ENCODE peak calls at places on chromosomes 13 and 19, in six cellular contexts. R is heart left ventricle, S is Peyer's patch, K is thyroid gland, I is transverse colon, H is upper lobe of left lung. M is an unnamed sample. For H3K4me1, the result is how much of the 10 kb centered on the place peaks cover.

GRCh38 chr19:49849433-49850220 is 1.3 kb upstream of the PTOV1 start:
- DNase-seq in I (no peak), H (no peak), K (no peak), R (no peak), S (no peak), M (no peak)

GRCh38 chr19:45463241-45463640 is 4.6 kb upstream of the FOSB start:
- DNase-seq in H (no peak), I (no peak), K (no peak), R (no peak), S (no peak), M (no peak)

GRCh38 chr13:31725841-31726240 is 13.5 kb upstream of the RXFP2 start:
- DNase-seq in S (no peak), K (no peak), I (no peak), R (no peak), H (no peak), M (no peak)

GRCh38 chr19:10096615-10096963 is 5.9 kb downstream of the ANGPTL6 start:
- DNase-seq in K (no peak), S (peak), H (no peak), I (peak), R (peak), M (no peak)

GRCh38 chr19:30648321-30648720 is 276.1 kb downstream of the ZNF536 start:
- DNase-seq in R (no peak), K (no peak), I (no peak), S (no peak), H (no peak), M (peak)

GRCh38 chr13:95362666-95363065 is 61.4 kb upstream of the ABCC4 start:
- DNase-seq in R (no peak), H (no peak), K (no peak), S (no peak), I (no peak), M (no peak)

GRCh38 chr19:10290876-10291553 is 1.3 kb downstream of the ICAM5 start:
- DNase-seq in I (peak), S (peak), R (peak), K (peak), H (peak), M (no peak)

GRCh38 chr19:3358392-3358918 is 7.9 kb upstream of the NFIC start:
- DNase-seq in I (no peak), S (no peak), K (peak), R (no peak), H (no peak), M (no peak)

GRCh38 chr13:111184685-111185401 is 69.7 kb downstream of the ARHGEF7 start:
- DNase-seq in R (peak), K (no peak), I (peak), S (peak), H (no peak), M (no peak)

GRCh38 chr13:20702530-20702929 is 969 bp upstream of the IL17D start:
- DNase-seq in R (no peak), K (no peak), H (no peak), S (no peak), I (no peak), M (no peak)

DNA sequence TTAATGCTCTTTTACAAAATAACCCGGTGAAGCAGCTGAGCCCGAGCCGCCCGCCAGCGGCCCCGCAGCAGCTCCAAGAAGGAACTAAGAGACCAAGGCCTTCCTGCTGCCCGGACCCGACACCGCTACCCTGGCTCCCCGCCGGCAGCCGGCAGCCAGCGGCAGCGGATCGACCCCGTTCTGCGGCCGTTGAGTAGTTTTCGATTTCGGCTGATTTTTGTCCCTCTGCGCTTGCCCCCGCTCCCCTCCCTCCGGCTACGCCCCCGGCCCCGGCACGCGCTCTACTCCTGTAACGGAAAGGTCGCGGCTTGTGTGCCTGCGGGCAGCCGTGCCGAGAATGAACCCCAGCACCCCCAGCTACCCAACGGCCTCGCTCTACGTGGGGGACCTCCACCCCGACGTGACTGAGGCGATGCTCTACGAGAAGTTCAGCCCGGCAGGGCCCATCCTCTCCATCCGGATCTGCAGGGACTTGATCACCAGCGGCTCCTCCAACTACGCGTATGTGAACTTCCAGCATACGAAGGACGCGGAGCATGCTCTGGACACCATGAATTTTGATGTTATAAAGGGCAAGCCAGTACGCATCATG is at the start of gene PABPC3:
- DNase-seq in R (no peak), I (no peak), H (no peak), K (no peak), S (no peak), M (no peak)
- H3K4me3 ChIP-seq in R (no peak), I (no peak), H (no peak), K (peak), S (no peak), M (no peak)

GRCh38 chr19:13151605-13152355 is 1.6 kb downstream of the IER2 start:
- DNase-seq in R (peak), H (peak), I (peak), K (peak), S (peak), M (peak)
- TF ChIP-seq POLR2A in R (peak), H (peak), I (peak), K (peak), S (peak), M (peak)

GRCh38 chr19:18490719-18491118 is 31.2 kb downstream of the ELL start:
- DNase-seq in I (no peak), R (no peak), S (no peak), H (no peak), K (no peak), M (no peak)
- H3K4me1 ChIP-seq in I (half or more), R (half or more), S (half or more), H (half or more), K (half or more), M (half or more)

GRCh38 chr13:19067767-19068166 is 113.9 kb downstream of the TUBA3C start:
- DNase-seq in R (no peak), H (no peak), K (no peak), I (no peak), S (no peak), M (no peak)
- H3K4me3 ChIP-seq in R (no peak), H (no peak), K (no peak), I (no peak), S (no peak), M (no peak)

DNA sequence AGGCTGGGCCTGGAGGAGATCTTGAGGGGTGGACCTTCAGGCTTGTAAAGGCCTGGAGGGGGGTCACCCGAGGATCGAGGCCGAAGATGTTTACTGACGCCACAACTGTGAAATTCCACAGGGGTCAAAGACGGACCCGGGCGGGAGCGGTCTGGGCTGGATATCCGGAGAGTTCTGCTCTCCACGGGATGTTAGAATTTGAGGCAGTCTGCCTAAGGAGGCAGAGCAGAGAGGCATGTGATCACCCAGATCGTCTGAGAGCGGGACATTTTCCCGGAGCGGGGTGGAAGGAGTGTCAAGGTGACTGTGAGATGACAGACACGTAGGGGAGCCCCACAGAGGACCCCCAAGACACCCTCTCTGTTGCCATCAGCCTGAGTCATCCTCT is 13.2 kb downstream of the KLHL26 start:
- DNase-seq in S (no peak), R (peak), I (no peak), H (no peak), K (no peak), M (no peak)
- TF ChIP-seq POLR2A in S (no peak), R (no peak), I (no peak), H (no peak), K (no peak), M (no peak)

GRCh38 chr13:79483302-79483701 is 2.3 kb downstream of the NDFIP2 start:
- DNase-seq in H (no peak), S (no peak), R (no peak), I (no peak), K (no peak), M (no peak)

GRCh38 chr13:79486433-79487188 is 5.7 kb downstream of the NDFIP2 start:
- DNase-seq in R (no peak), H (no peak), S (no peak), K (no peak), I (no peak), M (no peak)

GRCh38 chr13:79482271-79482970 is 1.5 kb downstream of the NDFIP2 start:
- DNase-seq in K (no peak), S (no peak), H (no peak), I (no peak), R (no peak), M (no peak)

GRCh38 chr13:79485014-79485441 is 4.1 kb downstream of the NDFIP2 start:
- DNase-seq in K (no peak), R (no peak), H (peak), I (peak), S (peak), M (peak)

DNA sequence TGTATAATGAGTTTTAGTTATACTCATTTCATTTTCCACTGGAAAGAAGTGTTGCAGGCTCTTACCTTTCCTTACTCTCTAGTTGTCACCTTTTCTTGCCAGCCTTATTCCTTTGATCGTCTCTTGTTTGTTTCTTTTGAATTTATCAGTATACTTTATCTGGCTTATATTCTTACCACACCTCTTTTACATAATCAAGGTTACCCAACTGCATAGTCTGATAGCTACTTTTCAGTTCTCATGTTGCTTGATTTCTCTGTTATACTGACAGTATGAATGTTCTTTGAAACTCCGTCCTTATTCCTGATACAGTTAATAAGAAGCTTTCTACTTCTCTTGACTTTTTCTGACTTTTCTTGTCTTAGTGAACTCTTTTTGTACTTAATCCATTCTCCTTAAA is 4.5 kb downstream of the NDFIP2 start:
- DNase-seq in K (no peak), R (no peak), S (no peak), I (no peak), H (no peak), M (no peak)
- H3K4me1 ChIP-seq in K (under half), R (under half), S (under half), I (under half), H (under half), M (under half)